ENCODE peak calls at places on chromosomes 16 and 17, in seven cellular contexts. R is uterus, F is HCT116, E is right lobe of liver, B is lower lobe of right lung, D is right cardiac atrium, H is pancreas. W is an unnamed sample. For H3K4me1, the result is how much of the 10 kb centered on the place peaks cover.

GRCh38 chr16:84650062-84650991 is 2.0 kb downstream of the KLHL36 start:
- DNase-seq in B (no peak), F (no peak), H (no peak), E (no peak), D (no peak), R (no peak), W (peak)

GRCh38 chr17:67531291-67531690 is 154.2 kb downstream of the PITPNC1 start:
- DNase-seq in B (no peak), E (no peak), D (peak), F (no peak), R (no peak), H (no peak), W (peak)

GRCh38 chr17:80151333-80151732 is 4.4 kb upstream of the EIF4A3 start:
- DNase-seq in R (no peak), B (no peak), F (no peak), H (no peak), D (no peak), E (no peak), W (no peak)

GRCh38 chr16:11729787-11730186 is 12.9 kb downstream of the TXNDC11 start:
- DNase-seq in E (no peak), D (no peak), B (no peak), F (no peak), H (no peak), R (no peak), W (no peak)

GRCh38 chr16:76232704-76233103 is 44.5 kb upstream of the CNTNAP4 start:
- DNase-seq in R (no peak), D (no peak), B (no peak), E (no peak), H (no peak), F (no peak), W (no peak)

GRCh38 chr16:10181196-10182162 is 749 bp downstream of the GRIN2A start:
- DNase-seq in D (peak), F (peak), H (peak), E (peak), R (peak), B (peak), W (peak)

GRCh38 chr17:40548982-40549680 is 16.1 kb downstream of the CCR7 start:
- DNase-seq in E (peak), R (peak), F (no peak), H (peak), B (peak), D (no peak), W (no peak)

GRCh38 chr17:3993493-3994220 is 29.4 kb upstream of the ATP2A3 start:
- DNase-seq in R (no peak), H (no peak), D (no peak), F (no peak), E (no peak), B (peak), W (no peak)

GRCh38 chr17:59492091-59492451 is 73.3 kb upstream of the DHX40 start:
- DNase-seq in E (no peak), D (no peak), R (no peak), B (no peak), H (no peak), F (no peak), W (no peak)

GRCh38 chr16:12775689-12776236 is 27.9 kb downstream of the CPPED1 start:
- DNase-seq in R (no peak), E (no peak), B (no peak), D (no peak), F (no peak), H (no peak), W (peak)

GRCh38 chr16:2585651-2586081 is 47.8 kb downstream of the PDPK1 start:
- DNase-seq in F (no peak), D (peak), B (no peak), H (no peak), E (no peak), R (no peak), W (peak)

GRCh38 chr17:43438626-43439529 is 40.1 kb downstream of the ARL4D start:
- DNase-seq in F (no peak), B (no peak), H (no peak), D (no peak), E (no peak), R (no peak), W (no peak)

GRCh38 chr17:15452746-15453145 is 14.7 kb downstream of the CDRT4 start:
- DNase-seq in H (no peak), R (no peak), F (no peak), E (no peak), D (no peak), B (no peak), W (no peak)

DNA sequence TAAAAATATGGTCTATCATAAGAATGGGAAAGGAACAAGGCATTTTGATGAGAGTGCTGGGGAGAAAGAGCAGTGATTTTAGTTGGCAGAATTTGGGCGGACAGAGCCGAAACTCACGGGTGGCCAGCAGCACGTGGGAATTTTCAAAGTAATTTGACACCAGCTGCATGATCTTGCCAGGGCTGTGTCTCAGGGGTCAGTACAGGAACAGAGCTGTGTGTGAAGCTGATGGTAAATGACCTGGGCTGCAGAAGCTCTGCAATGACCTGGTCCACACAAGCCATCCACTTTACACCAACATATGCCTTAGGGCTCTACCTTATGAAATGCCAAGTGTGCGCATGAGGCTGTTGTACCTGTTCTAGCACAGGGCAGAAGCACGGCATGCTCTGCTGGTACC is 112.0 kb downstream of the ZFHX3 start:
- DNase-seq in E (no peak), R (no peak), D (no peak), H (no peak), B (no peak), F (no peak), W (peak)
- H3K4me1 ChIP-seq in E (under half), R (under half), D (under half), H (under half), B (half or more), F (under half), W (under half)

DNA sequence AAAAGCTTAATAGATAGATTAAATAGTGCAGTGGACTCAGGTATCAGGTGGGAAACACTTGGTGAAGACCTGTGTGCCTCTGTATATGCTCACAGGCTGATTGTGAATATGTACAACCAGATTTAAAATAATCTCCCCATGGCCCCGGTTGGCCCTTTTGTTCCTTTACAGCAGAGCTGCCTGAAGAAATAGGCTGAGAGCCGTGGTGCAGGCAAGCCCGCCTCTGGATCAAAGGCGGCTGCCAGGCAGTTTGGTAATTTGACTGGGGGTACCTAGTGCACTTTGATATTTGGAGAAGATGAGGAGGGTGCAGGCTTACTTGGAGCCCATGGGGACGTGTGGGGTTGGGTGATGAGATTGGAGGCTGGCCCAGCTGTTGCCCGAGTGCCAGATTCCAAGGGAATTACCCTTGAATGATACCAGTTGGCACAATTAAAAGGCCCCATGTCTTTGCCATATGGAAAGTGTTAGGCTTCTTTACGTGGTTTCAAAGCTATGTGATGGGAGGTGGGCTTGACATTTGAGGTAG is 5.0 kb downstream of the NKD1 start:
- DNase-seq in F (no peak), B (no peak), D (no peak), H (no peak), R (no peak), E (no peak), W (no peak)
- H3K4me3 ChIP-seq in F (no peak), B (no peak), D (no peak), H (no peak), R (no peak), E (no peak), W (no peak)

GRCh38 chr17:30368896-30369720 is 9.6 kb upstream of the CPD start:
- DNase-seq in F (no peak), D (no peak), E (no peak), R (no peak), B (no peak), H (peak), W (no peak)
- H3K27ac ChIP-seq in F (no peak), D (no peak), E (no peak), R (no peak), B (no peak), H (peak), W (no peak)

GRCh38 chr16:67459858-67460144 is 21.2 kb downstream of the ATP6V0D1 start:
- DNase-seq in F (no peak), D (no peak), B (peak), H (no peak), E (no peak), R (no peak), W (peak)

GRCh38 chr16:67462279-67462655 is 18.7 kb downstream of the ATP6V0D1 start:
- DNase-seq in E (no peak), R (no peak), B (no peak), D (no peak), F (no peak), H (no peak), W (no peak)

GRCh38 chr16:67461600-67462278 is 19.2 kb downstream of the ATP6V0D1 start:
- DNase-seq in R (no peak), E (no peak), B (peak), D (peak), F (no peak), H (no peak), W (no peak)

GRCh38 chr16:67460168-67460567 is 20.8 kb downstream of the ATP6V0D1 start:
- DNase-seq in H (no peak), B (no peak), E (no peak), F (no peak), D (peak), R (no peak), W (peak)

GRCh38 chr16:67460961-67461360 is 20.0 kb downstream of the ATP6V0D1 start:
- DNase-seq in R (no peak), D (peak), B (no peak), H (no peak), F (no peak), E (no peak), W (no peak)
- H3K4me1 ChIP-seq in R (half or more), D (under half), B (half or more), H (half or more), F (under half), E (under half), W (half or more)

GRCh38 chr16:18784917-18785623 is 5.1 kb downstream of the RPS15A start:
- DNase-seq in D (no peak), B (no peak), E (no peak), H (no peak), F (no peak), R (no peak), W (no peak)
- H3K4me3 ChIP-seq in D (no peak), B (no peak), E (no peak), H (no peak), F (no peak), R (no peak), W (no peak)

DNA sequence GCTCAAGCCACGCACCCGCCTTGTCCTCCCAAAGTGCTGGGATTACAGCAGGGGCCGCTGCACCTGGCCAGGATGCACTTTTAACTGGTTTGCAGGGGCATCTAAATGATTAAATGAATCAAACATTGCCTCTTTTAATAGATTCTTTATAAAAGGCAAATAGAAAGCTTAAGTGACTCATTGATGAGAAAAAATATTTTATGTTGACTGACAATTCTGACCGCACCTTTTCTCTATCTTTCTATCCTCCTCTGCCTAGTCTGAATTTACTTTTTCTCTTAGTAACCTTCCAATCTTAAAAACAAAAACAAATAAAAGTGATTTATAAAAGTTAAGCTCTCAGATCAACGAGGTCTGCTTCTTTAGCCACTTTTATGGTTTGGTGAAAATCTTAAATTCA is 35.3 kb downstream of the SLC39A11 start:
- DNase-seq in D (no peak), F (no peak), E (no peak), R (no peak), H (no peak), B (no peak), W (no peak)
- H3K27ac ChIP-seq in D (no peak), F (no peak), E (no peak), R (no peak), H (no peak), B (no peak), W (no peak)

GRCh38 chr16:9153502-9153864 is 62.0 kb downstream of the HAPSTR1 start:
- DNase-seq in R (no peak), B (no peak), F (no peak), D (no peak), E (no peak), H (no peak), W (no peak)

GRCh38 chr16:9154576-9155410 is 63.3 kb downstream of the HAPSTR1 start:
- DNase-seq in D (no peak), F (no peak), H (no peak), R (no peak), E (no peak), B (no peak), W (no peak)

GRCh38 chr16:9151074-9151473 is 59.6 kb downstream of the HAPSTR1 start:
- DNase-seq in E (no peak), B (no peak), F (no peak), D (no peak), R (no peak), H (no peak), W (no peak)

GRCh38 chr16:9151597-9151996 is 60.2 kb downstream of the HAPSTR1 start:
- DNase-seq in F (no peak), D (no peak), B (no peak), H (no peak), E (no peak), R (no peak), W (no peak)

DNA sequence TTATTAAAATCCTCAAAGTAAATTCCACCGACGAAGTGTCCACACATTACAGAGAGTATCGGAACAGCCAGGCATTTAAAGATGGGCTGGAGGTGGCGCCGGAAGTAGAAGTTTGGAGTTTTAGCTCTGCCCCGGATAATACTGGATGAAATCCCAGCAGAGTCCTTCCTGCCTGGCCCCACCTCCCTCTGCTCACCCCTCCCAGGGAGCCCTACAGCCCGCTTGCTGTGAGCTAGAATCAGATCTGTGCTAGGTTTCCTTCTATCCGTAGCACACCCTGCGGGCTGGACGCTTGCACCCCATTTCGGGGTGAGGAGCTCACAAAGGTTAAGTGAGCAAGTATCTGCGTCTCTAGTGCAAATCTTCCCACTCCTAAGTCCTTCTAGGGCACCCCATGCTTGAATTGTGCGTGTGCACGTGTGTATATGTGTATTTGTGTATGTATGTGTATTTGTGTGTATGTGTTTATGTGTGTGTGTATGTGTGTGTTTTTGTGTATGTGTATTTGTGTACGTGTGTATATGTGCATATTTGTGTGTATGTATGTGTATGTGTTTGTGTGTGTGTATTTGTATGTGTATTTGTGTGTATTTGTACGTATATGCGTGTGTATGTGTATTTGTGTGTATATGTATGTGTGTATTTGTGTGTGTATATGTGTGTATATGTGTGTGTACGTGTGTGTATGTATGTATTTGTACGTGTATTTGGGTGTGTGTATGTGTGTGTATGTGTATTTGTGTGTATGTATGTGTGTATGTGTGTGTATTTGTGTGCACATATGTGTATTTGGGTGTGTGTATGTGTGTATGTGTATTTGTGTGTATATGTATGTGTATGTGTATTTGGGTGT is 61.4 kb downstream of the HAPSTR1 start:
- DNase-seq in E (no peak), B (no peak), D (no peak), R (no peak), F (no peak), H (no peak), W (no peak)
- H3K4me1 ChIP-seq in E (under half), B (under half), D (under half), R (under half), F (under half), H (under half), W (under half)

W was measured in testis.